ENCODE peak calls at places on chromosomes 11 and 22, in seven cellular contexts. N is transverse colon; P is activated CD4-positive, alpha-beta T cell treated with anti-CD3 and anti-CD28 coated beads for 24 hours; B is activated T-cell treated with anti-CD3 and anti-CD28 coated beads, Interleukin-2, amount 50 U/mL, for 48 hours; F is posterior vena cava; G is fibroblast of lung; Q is stimulated activated CD4-positive, alpha-beta T cell treated with anti-CD3 and anti-CD28 coated beads, Interleukin-12 subunit alpha, Interleukin-12 subunit beta, amount 100 ng/mL, for 4 hours. H is an unnamed sample.
A peak's percentile ranks its signal among the peaks of the same experiment; 100 is the strongest.

GRCh38 chr11:121478226-121478894 is 25.6 kb upstream of the SORL1-AS1 start:
- DNase-seq in G (no peak), Q (no peak), P (no peak), N (no peak), B (no peak), F (no peak), H (no peak)

GRCh38 chr22:20728523-20729190 is 45.3 kb upstream of the SERPIND1 start:
- DNase-seq in F (no peak), B (no peak), N (no peak), Q (no peak), G (no peak), P (no peak), H (no peak)

GRCh38 chr22:32336185-32336603 is 21.5 kb upstream of the RFPL3 start:
- DNase-seq in G (no peak), P (no peak), B (no peak), N (no peak), Q (no peak), F (peak; percentile 15), H (no peak)

GRCh38 chr22:17797721-17798559 is 23.7 kb upstream of the BID start:
- DNase-seq in B (no peak), G (no peak), N (no peak), P (no peak), Q (no peak), F (no peak), H (no peak)

GRCh38 chr11:2561283-2562180 is 116.7 kb downstream of the KCNQ1 start:
- DNase-seq in F (peak; percentile 78), N (peak; percentile 6), P (no peak), G (no peak), B (no peak), Q (no peak), H (no peak)

GRCh38 chr11:103537904-103538502 is 428.8 kb downstream of the DYNC2H1 start:
- DNase-seq in Q (no peak), G (peak; percentile 60), N (no peak), F (no peak), B (no peak), P (no peak), H (peak; percentile 23)

GRCh38 chr22:46813816-46814597 is 51.6 kb downstream of the TBC1D22A start:
- DNase-seq in N (no peak), F (peak; percentile 50), P (no peak), B (no peak), Q (no peak), G (peak; percentile 13), H (no peak)

GRCh38 chr11:106619320-106619990 is 398.8 kb downstream of the GUCY1A2 start:
- DNase-seq in G (no peak), B (no peak), F (no peak), P (no peak), Q (no peak), N (no peak), H (no peak)

GRCh38 chr11:35622070-35622469 is 3.8 kb downstream of the FJX1 start:
- DNase-seq in F (no peak), B (no peak), N (no peak), G (peak; percentile 58), Q (no peak), P (no peak), H (no peak)

GRCh38 chr11:127919206-127920000 is 668.0 kb downstream of the ETS1 start:
- DNase-seq in N (no peak), P (no peak), B (no peak), G (peak; percentile 89), F (no peak), Q (no peak), H (no peak)

GRCh38 chr11:64268028-64268686 is 16.3 kb downstream of the BAD start:
- DNase-seq in N (no peak), Q (no peak), P (no peak), G (no peak), F (no peak), B (no peak), H (no peak)

GRCh38 chr11:14725150-14725549 is 81.5 kb downstream of the PDE3B start:
- DNase-seq in N (no peak), B (no peak), F (no peak), Q (no peak), G (no peak), P (no peak), H (no peak)

GRCh38 chr22:23827351-23827995 is 11.3 kb downstream of the DERL3 start:
- DNase-seq in B (no peak), Q (no peak), P (no peak), F (peak; percentile 61), G (no peak), N (no peak), H (no peak)

GRCh38 chr11:29612423-29612822 is 404.4 kb downstream of the KCNA4 start:
- DNase-seq in P (no peak), F (no peak), Q (no peak), G (no peak), B (no peak), N (no peak), H (no peak)